ENCODE peak calls at places on chromosomes 5 and 9, in seven cellular contexts. B is left lung, T is breast epithelium, C is OCI-LY7, P is Caco-2, O is astrocyte of the spinal cord, H is HFF-Myc. N is an unnamed sample.

GRCh38 chr5:32612134-32612888 is 27.0 kb downstream of the SUB1 start:
- DNase-seq in P (no peak), H (no peak), O (peak), C (no peak), T (no peak), B (peak), N (peak)

GRCh38 chr9:75824816-75825568 is 65.5 kb upstream of the PCSK5 start:
- DNase-seq in H (no peak), C (no peak), B (no peak), P (no peak), T (no peak), O (no peak), N (no peak)

GRCh38 chr9:32395483-32396216 is 11.2 kb downstream of the ACO1 start:
- DNase-seq in B (peak), O (peak), T (no peak), P (peak), H (peak), C (no peak), N (peak)

GRCh38 chr5:33205727-33206410 is 234.9 kb upstream of the TARS1 start:
- DNase-seq in P (no peak), C (no peak), T (no peak), B (no peak), O (no peak), H (no peak), N (peak)

GRCh38 chr5:80346055-80346454 is 26.3 kb downstream of the SPZ1 start:
- DNase-seq in O (peak), T (no peak), C (peak), B (no peak), P (peak), H (no peak), N (peak)

GRCh38 chr5:14557203-14557725 is 24.3 kb upstream of the OTULINL start:
- DNase-seq in O (no peak), T (no peak), H (no peak), C (no peak), B (no peak), P (no peak), N (peak)

GRCh38 chr9:113808391-113809191 is 67.5 kb upstream of the ZNF618 start:
- DNase-seq in O (peak), P (no peak), C (no peak), H (peak), T (no peak), B (no peak), N (peak)

GRCh38 chr5:173243808-173244305 is 8.9 kb upstream of the NKX2-5 start:
- DNase-seq in C (no peak), T (no peak), O (no peak), B (no peak), H (no peak), P (no peak), N (no peak)

GRCh38 chr9:68637020-68637419 is 68.0 kb upstream of the PIP5K1B start:
- DNase-seq in C (peak), H (no peak), T (no peak), P (no peak), O (no peak), B (no peak), N (no peak)

GRCh38 chr9:35696520-35697215 is 6.9 kb upstream of the TPM2 start:
- DNase-seq in O (peak), T (no peak), P (peak), B (no peak), H (no peak), C (peak), N (peak)

GRCh38 chr5:36200513-36200912 is 41.2 kb downstream of the NADK2 start:
- DNase-seq in O (no peak), P (no peak), C (no peak), B (no peak), H (no peak), T (no peak), N (peak)

GRCh38 chr5:131386779-131387178 is 122.9 kb downstream of the CDC42SE2 start:
- DNase-seq in C (no peak), T (no peak), H (no peak), P (no peak), B (no peak), O (peak), N (peak)

GRCh38 chr9:128438343-128439109 is 17.3 kb upstream of the ODF2 start:
- DNase-seq in B (peak), O (peak), T (peak), P (peak), C (peak), H (peak), N (peak)

GRCh38 chr9:136645903-136646754 is 16.6 kb upstream of the EGFL7 start:
- DNase-seq in H (no peak), C (no peak), P (no peak), B (no peak), T (no peak), O (no peak), N (peak)

GRCh38 chr5:178425621-178426068 is 164.5 kb downstream of the COL23A1 start:
- DNase-seq in O (no peak), T (no peak), P (no peak), B (no peak), H (no peak), C (no peak), N (no peak)

GRCh38 chr5:34749431-34749872 is 89.5 kb upstream of the TTC23L start:
- DNase-seq in C (no peak), O (peak), B (no peak), T (no peak), H (no peak), P (no peak), N (peak)

GRCh38 chr5:159605585-159605984 is 275.3 kb upstream of the IL12B start:
- DNase-seq in C (no peak), H (no peak), T (no peak), B (no peak), O (peak), P (no peak), N (peak)

GRCh38 chr5:57434227-57434640 is 48.4 kb downstream of the ACTBL2 start:
- DNase-seq in H (no peak), P (no peak), T (no peak), C (no peak), O (no peak), B (no peak), N (peak)

GRCh38 chr9:131442351-131442750 is 48.5 kb downstream of the PRRC2B start:
- DNase-seq in C (no peak), T (no peak), B (no peak), O (no peak), P (no peak), H (no peak), N (no peak)

GRCh38 chr9:128123451-128124080 is 4.0 kb downstream of the PTGES2 start:
- DNase-seq in C (no peak), O (no peak), P (no peak), B (no peak), T (no peak), H (no peak), N (no peak)

GRCh38 chr9:79986437-79986836 is 414.7 kb downstream of the TLE4 start:
- DNase-seq in O (no peak), B (no peak), H (no peak), C (no peak), P (no peak), T (no peak), N (no peak)

GRCh38 chr9:29958469-29958868 is 2385.2 kb upstream of the C9orf72 start:
- DNase-seq in T (no peak), C (no peak), O (no peak), P (no peak), H (no peak), B (no peak), N (no peak)

GRCh38 chr5:151581841-151582583 is 9.1 kb downstream of the FAT2 start:
- DNase-seq in P (no peak), H (no peak), C (no peak), T (no peak), B (no peak), O (no peak), N (no peak)

GRCh38 chr9:109317979-109318671 is 2.7 kb downstream of the EPB41L4B start:
- DNase-seq in T (no peak), H (no peak), O (no peak), C (no peak), P (no peak), B (no peak), N (no peak)

GRCh38 chr5:137113161-137113560 is 386.0 kb downstream of the SPOCK1 start:
- DNase-seq in T (no peak), O (no peak), P (no peak), C (no peak), B (no peak), H (no peak), N (no peak)

GRCh38 chr9:98427491-98427890 is 172.0 kb upstream of the TBC1D2 start:
- DNase-seq in C (no peak), H (no peak), T (no peak), O (no peak), P (no peak), B (no peak), N (no peak)

GRCh38 chr5:178672635-178673034 is 45.8 kb upstream of the CLK4 start:
- DNase-seq in T (no peak), P (no peak), O (no peak), C (no peak), H (no peak), B (no peak), N (no peak)

GRCh38 chr5:36177715-36178556 is 26.0 kb downstream of the SKP2 start:
- DNase-seq in T (no peak), B (no peak), H (peak), O (peak), C (peak), P (peak), N (peak)

GRCh38 chr5:11904270-11904906 is at the start of gene CTNND2:
- DNase-seq in C (no peak), P (peak), B (no peak), H (no peak), O (peak), T (peak), N (peak)

GRCh38 chr5:120449501-120449900 is 14.6 kb upstream of the PRR16 start:
- DNase-seq in T (no peak), B (no peak), P (no peak), H (no peak), C (no peak), O (peak), N (no peak)

GRCh38 chr9:97982719-97983523 is at the start of gene ANP32B:
- DNase-seq in B (peak), T (peak), H (no peak), C (peak), P (peak), O (peak), N (peak)

GRCh38 chr5:68891718-68892117 is 202.1 kb upstream of the SLC30A5 start:
- DNase-seq in T (no peak), C (no peak), B (no peak), P (no peak), H (no peak), O (no peak), N (no peak)

GRCh38 chr9:128575469-128575868 is 23.1 kb downstream of the SPTAN1 start:
- DNase-seq in B (no peak), H (no peak), C (no peak), O (peak), T (no peak), P (no peak), N (peak)

GRCh38 chr9:97666907-97667686 is 30.0 kb downstream of the XPA start:
- DNase-seq in C (no peak), T (no peak), H (no peak), O (no peak), B (no peak), P (no peak), N (no peak)

GRCh38 chr5:132825165-132825823 is 5.2 kb downstream of the SHROOM1 start:
- DNase-seq in P (no peak), B (no peak), C (no peak), H (no peak), T (no peak), O (no peak), N (no peak)

GRCh38 chr5:76691470-76692273 is 24.3 kb upstream of the F2R start:
- DNase-seq in O (peak), T (no peak), H (peak), P (no peak), C (no peak), B (no peak), N (peak)

GRCh38 chr5:129830288-129830687 is 74.0 kb upstream of the CHSY3 start:
- DNase-seq in B (no peak), H (no peak), C (no peak), O (no peak), T (no peak), P (no peak), N (no peak)

DNA sequence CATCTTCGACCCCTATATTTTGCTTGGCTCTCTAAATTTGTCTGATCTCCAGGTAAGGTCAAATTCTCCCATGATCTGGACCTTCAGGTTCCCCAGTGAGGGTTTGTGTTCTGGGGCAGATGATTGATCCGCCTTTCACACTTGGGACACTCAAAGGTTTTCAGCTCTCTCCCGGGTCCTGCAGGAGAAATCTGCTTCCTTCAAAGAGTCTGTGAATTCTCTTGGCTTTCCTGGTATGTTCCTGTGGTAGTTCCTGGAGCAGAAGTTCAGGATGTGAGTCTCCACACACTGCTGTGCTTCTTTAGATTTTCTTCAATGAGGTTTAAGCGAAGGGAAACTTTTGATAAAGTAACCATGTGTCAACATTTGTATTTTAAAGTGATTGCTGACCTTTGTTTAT is 318.0 kb downstream of the TAF11L14 start:
- DNase-seq in P (no peak), B (no peak), H (no peak), C (no peak), O (no peak), T (no peak), N (no peak)
- H3K4me3 ChIP-seq in P (no peak), B (no peak), H (no peak), C (no peak), O (no peak), T (no peak), N (no peak)

GRCh38 chr5:155620819-155621410 is 607.4 kb downstream of the KIF4B start:
- DNase-seq in B (no peak), P (no peak), H (no peak), T (no peak), O (no peak), C (no peak), N (no peak)

DNA sequence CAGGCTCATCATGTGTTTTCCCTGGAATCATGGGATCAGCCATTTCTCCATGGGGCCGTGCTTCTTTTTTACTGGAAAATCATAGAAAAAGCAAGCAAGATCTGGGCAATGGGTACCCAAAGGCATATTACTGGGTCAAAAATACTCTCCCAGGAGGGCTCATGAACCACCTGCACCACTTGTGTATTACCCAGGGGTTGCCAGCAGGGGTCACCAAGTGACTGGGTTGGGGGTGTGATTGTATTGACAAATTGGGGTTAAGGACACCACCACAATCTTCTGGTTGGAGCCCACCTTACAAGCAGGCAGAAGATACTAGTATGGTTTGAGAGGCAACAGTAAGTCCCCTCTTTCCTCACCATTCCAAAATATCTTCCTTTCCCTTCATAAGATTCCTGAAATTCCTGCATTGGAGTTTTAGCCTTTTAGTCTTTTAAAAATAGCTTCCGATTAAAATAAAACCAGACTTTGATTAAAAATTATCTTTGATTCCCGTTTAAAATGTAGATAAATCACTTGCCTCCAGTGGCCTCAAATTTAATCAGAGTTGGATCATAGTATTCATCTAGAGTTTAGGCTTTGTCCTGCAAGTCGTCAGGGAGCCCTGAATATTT is 603.3 kb downstream of the KIF4B start:
- DNase-seq in C (peak), H (no peak), O (no peak), B (no peak), T (no peak), P (peak), N (no peak)
- TF ChIP-seq CTCF in C (peak), H (peak), O (peak), B (peak), T (no peak), P (peak), N (peak)

GRCh38 chr5:170722316-170722715 is 61.2 kb upstream of the GABRP start:
- DNase-seq in C (no peak), H (no peak), O (no peak), P (no peak), B (no peak), T (no peak), N (no peak)

GRCh38 chr5:170720984-170721383 is 62.5 kb upstream of the GABRP start:
- DNase-seq in C (no peak), H (no peak), O (no peak), B (no peak), T (no peak), P (no peak), N (no peak)

GRCh38 chr5:170719551-170719950 is 64.0 kb upstream of the GABRP start:
- DNase-seq in P (no peak), H (no peak), T (no peak), B (no peak), C (no peak), O (no peak), N (no peak)

GRCh38 chr5:170721681-170722080 is 61.8 kb upstream of the GABRP start:
- DNase-seq in P (no peak), O (no peak), C (no peak), H (no peak), B (no peak), T (no peak), N (no peak)

DNA sequence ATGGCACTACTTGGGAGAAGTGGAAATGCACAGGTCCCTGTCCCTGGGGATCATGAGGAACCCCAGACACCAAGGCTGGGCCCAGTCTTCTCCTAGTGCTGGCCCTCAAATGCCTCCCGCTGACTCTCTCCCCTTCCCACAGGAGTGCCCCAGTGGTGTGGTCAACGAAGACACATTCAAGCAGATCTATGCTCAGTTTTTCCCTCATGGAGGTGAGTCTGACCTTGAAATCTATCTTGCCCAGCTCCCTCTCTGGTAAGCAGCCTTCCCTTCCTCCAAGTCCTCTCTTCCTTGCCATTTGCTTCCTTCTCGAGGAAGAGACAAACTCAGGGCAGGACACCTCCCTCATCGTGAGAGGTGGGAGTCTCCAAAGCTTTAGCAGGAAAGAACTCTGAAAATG is 63.3 kb upstream of the GABRP start:
- DNase-seq in O (no peak), B (no peak), T (no peak), C (no peak), P (no peak), H (no peak), N (no peak)
- H3K4me3 ChIP-seq in O (no peak), B (no peak), T (no peak), C (no peak), P (no peak), H (no peak), N (no peak)

DNA sequence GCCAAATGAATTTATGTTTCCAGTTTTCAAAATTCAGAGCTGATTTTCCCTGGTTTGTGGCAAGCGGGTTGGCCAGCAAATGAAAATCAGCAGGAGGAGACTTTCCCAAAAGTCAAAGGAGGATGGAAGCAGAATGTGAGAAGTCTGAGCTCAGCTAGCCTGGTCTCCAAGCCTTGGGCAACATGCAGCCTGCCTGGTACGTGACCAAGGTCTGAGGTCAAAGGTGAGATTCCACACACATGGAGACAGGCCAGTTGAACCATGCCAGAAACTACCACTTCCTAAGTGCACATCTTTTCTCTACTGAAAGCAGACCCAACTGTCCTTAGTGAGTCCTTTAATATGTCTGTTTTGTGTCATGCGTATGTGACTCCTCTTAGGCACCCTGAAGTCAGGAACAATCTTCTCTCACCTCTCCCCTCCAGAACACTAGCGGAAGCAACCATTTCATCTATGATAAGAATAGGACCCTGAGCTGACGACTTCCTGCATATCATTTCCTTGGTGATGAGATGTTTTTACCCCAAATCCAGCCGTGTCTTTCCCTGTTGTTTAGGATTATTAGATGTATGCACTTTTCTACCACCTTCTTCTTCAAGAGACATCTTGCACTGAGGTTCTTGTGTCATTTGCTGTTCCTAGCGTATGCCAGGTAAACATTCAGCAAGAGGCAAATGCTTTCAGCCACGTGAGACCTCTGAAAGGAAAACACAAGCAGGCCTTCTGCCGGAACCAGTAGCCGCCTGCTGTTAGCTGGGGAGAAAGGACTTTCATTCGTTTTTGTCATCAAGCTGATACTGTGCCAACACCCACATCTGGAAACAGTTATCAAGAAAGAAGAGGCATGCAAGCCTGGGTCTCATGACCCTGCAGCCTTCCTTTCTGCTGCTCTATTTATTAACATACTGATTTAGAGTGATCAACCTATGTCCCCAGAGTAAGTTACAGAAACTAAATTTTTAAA is 9.7 kb upstream of the TGFBI start:
- DNase-seq in O (peak), T (no peak), H (peak), P (no peak), C (no peak), B (no peak), N (peak)
- TF ChIP-seq CTCF in O (peak), T (no peak), H (peak), P (no peak), C (no peak), B (no peak), N (peak)

GRCh38 chr5:111242606-111243005 is 18.4 kb downstream of the CAMK4 start:
- DNase-seq in H (no peak), P (no peak), T (no peak), C (no peak), B (no peak), O (no peak), N (no peak)
- H3K4me3 ChIP-seq in H (no peak), P (no peak), T (no peak), C (no peak), B (no peak), O (no peak), N (no peak)

N was measured in choroid plexus epithelial cell.